ENCODE peak calls at places on chromosomes 7 and 10, in four cellular contexts. One of them, this sample, is unnamed.

GRCh38 chr7:131027287-131027773 is 293.3 kb upstream of the KLF14 start:
- DNase-seq in HepG2: no peak
- DNase-seq in GM12878: no peak
- DNase-seq in WTC11: peak
- DNase-seq in this sample: peak

GRCh38 chr10:15815242-15815885 is 44.9 kb downstream of the MINDY3 start:
- DNase-seq in HepG2: no peak
- DNase-seq in GM12878: no peak
- DNase-seq in WTC11: no peak
- DNase-seq in this sample: no peak

GRCh38 chr7:131489196-131489595 is 67.2 kb downstream of the PODXL start:
- DNase-seq in HepG2: no peak
- DNase-seq in GM12878: no peak
- DNase-seq in WTC11: no peak
- DNase-seq in this sample: no peak

GRCh38 chr10:70265032-70265689 is 18.6 kb downstream of the NPFFR1 start:
- DNase-seq in HepG2: peak
- DNase-seq in GM12878: no peak
- DNase-seq in WTC11: peak
- DNase-seq in this sample: peak

GRCh38 chr10:93818086-93818485 is 60.4 kb downstream of the LGI1 start:
- DNase-seq in HepG2: no peak
- DNase-seq in GM12878: no peak
- DNase-seq in WTC11: no peak
- DNase-seq in this sample: no peak

GRCh38 chr7:95577137-95577536 is 19.2 kb downstream of the PDK4 start:
- DNase-seq in HepG2: no peak
- DNase-seq in GM12878: no peak
- DNase-seq in WTC11: peak
- DNase-seq in this sample: no peak

GRCh38 chr7:157339777-157340677 is 3.2 kb downstream of the DNAJB6 start:
- DNase-seq in HepG2: peak
- DNase-seq in GM12878: no peak
- DNase-seq in WTC11: peak
- DNase-seq in this sample: peak

GRCh38 chr7:131388126-131388525 is 60.5 kb downstream of the MKLN1 start:
- DNase-seq in HepG2: no peak
- DNase-seq in GM12878: no peak
- DNase-seq in WTC11: no peak
- DNase-seq in this sample: no peak

GRCh38 chr7:95473276-95473985 is 12.3 kb upstream of the ASB4 start:
- DNase-seq in HepG2: no peak
- DNase-seq in GM12878: no peak
- DNase-seq in WTC11: no peak
- DNase-seq in this sample: no peak

DNA sequence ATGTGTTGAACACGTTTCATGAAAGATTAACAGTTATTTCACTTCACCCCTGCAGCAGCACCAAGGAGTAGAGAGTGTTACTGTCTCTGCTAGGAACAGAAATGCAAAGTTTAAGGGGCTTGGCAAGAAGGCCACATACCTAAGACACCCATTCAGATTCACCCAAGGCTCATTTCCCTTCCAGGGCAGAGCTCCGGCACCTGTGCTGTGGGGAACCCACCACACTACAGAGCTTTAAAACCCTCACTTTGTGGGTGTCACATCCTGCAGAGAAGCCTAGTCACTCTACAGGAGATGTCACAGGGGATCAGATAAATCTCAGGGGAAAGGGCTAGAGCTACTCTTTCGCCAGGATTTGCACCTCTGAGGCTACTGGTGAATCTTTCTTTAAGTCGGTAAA is 176.1 kb upstream of the KLF6 start:
- DNase-seq in HepG2: no peak
- DNase-seq in GM12878: no peak
- DNase-seq in WTC11: no peak
- DNase-seq in this sample: no peak
- TF ChIP-seq CBFB in HepG2: no peak
- TF ChIP-seq CBFB in GM12878: no peak
- TF ChIP-seq CBFB in WTC11: no peak
- TF ChIP-seq CBFB in this sample: no peak

DNA sequence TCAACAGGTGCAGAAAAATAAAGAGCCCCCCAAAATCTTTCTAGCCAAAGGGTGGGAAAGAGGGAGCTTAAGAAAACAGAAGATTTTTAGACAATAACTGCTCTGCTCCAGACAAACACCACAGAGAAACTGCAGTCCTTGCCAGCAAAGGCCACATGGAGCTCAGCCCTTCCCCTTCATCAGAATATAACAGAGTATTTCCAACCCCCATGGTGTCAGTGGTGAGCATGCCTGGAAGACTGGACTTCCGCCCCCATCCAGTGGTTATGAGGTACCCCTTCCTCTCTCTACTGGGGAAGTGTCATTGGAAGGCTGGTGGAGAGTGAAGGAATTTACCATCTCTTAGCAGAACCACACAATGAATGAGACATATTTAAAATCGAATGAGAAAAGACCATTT is 1007.3 kb upstream of the CELF2 start:
- DNase-seq in HepG2: no peak
- DNase-seq in GM12878: no peak
- DNase-seq in WTC11: no peak
- DNase-seq in this sample: no peak
- TF ChIP-seq CBFB in HepG2: no peak
- TF ChIP-seq CBFB in GM12878: no peak
- TF ChIP-seq CBFB in WTC11: no peak
- TF ChIP-seq CBFB in this sample: no peak

GRCh38 chr7:111516612-111517011 is 45.7 kb downstream of the IMMP2L start:
- DNase-seq in HepG2: no peak
- DNase-seq in GM12878: no peak
- DNase-seq in WTC11: no peak
- DNase-seq in this sample: no peak
- TF ChIP-seq CBFB in HepG2: no peak
- TF ChIP-seq CBFB in GM12878: no peak
- TF ChIP-seq CBFB in WTC11: no peak
- TF ChIP-seq CBFB in this sample: no peak

GRCh38 chr10:30447125-30447799 is 13.3 kb downstream of the MAP3K8 start:
- DNase-seq in HepG2: no peak
- DNase-seq in GM12878: no peak
- DNase-seq in WTC11: no peak
- DNase-seq in this sample: no peak
- TF ChIP-seq CBFB in HepG2: no peak
- TF ChIP-seq CBFB in GM12878: no peak
- TF ChIP-seq CBFB in WTC11: no peak
- TF ChIP-seq CBFB in this sample: no peak

GRCh38 chr10:37384923-37385322 is 259.5 kb downstream of the ANKRD30A start:
- DNase-seq in HepG2: no peak
- DNase-seq in GM12878: no peak
- DNase-seq in WTC11: no peak
- DNase-seq in this sample: no peak

GRCh38 chr10:37390901-37391300 is 265.5 kb downstream of the ANKRD30A start:
- DNase-seq in HepG2: no peak
- DNase-seq in GM12878: no peak
- DNase-seq in WTC11: no peak
- DNase-seq in this sample: no peak
- TF ChIP-seq CBFB in HepG2: no peak
- TF ChIP-seq CBFB in GM12878: no peak
- TF ChIP-seq CBFB in WTC11: no peak
- TF ChIP-seq CBFB in this sample: no peak

GRCh38 chr7:46315891-46316290 is 394.8 kb upstream of the IGFBP3 start:
- DNase-seq in HepG2: no peak
- DNase-seq in GM12878: no peak
- DNase-seq in WTC11: no peak
- DNase-seq in this sample: no peak
- TF ChIP-seq CBFB in HepG2: no peak
- TF ChIP-seq CBFB in GM12878: no peak
- TF ChIP-seq CBFB in WTC11: no peak
- TF ChIP-seq CBFB in this sample: no peak

DNA sequence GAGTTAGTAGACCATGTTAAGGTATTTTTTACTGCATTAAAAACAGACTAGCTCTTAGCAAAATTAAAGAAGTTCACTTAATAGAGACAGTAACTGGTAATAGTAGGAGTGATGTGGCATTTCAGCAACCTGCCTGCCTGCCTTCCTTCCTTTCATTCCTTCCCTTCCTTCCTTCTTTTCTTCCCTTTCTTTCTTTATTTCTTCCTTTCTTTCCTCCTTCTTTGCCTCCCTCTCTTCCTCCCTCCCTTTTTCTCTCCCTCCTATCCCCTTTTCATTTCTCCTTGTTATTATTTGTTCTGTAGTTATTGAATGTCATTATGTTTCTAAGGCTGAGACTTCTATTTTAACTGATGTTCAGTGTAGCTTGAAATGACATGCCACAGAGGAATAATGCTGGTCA is 146.5 kb upstream of the WNT16 start:
- DNase-seq in HepG2: no peak
- DNase-seq in GM12878: no peak
- DNase-seq in WTC11: no peak
- DNase-seq in this sample: no peak
- TF ChIP-seq CBFB in HepG2: no peak
- TF ChIP-seq CBFB in GM12878: no peak
- TF ChIP-seq CBFB in WTC11: no peak
- TF ChIP-seq CBFB in this sample: no peak

GRCh38 chr7:39880556-39880955 is 69.5 kb upstream of the CDK13 start:
- DNase-seq in HepG2: no peak
- DNase-seq in GM12878: no peak
- DNase-seq in WTC11: no peak
- DNase-seq in this sample: no peak
- TF ChIP-seq CBFB in HepG2: no peak
- TF ChIP-seq CBFB in GM12878: no peak
- TF ChIP-seq CBFB in WTC11: no peak
- TF ChIP-seq CBFB in this sample: no peak

GRCh38 chr10:57977262-57977661 is 290.4 kb downstream of the IPMK start:
- DNase-seq in HepG2: no peak
- DNase-seq in GM12878: no peak
- DNase-seq in WTC11: no peak
- DNase-seq in this sample: no peak

GRCh38 chr10:57968328-57969016 is 299.2 kb downstream of the IPMK start:
- DNase-seq in HepG2: no peak
- DNase-seq in GM12878: no peak
- DNase-seq in WTC11: no peak
- DNase-seq in this sample: no peak

GRCh38 chr10:57973451-57973850 is 294.2 kb downstream of the IPMK start:
- DNase-seq in HepG2: no peak
- DNase-seq in GM12878: no peak
- DNase-seq in WTC11: no peak
- DNase-seq in this sample: no peak

DNA sequence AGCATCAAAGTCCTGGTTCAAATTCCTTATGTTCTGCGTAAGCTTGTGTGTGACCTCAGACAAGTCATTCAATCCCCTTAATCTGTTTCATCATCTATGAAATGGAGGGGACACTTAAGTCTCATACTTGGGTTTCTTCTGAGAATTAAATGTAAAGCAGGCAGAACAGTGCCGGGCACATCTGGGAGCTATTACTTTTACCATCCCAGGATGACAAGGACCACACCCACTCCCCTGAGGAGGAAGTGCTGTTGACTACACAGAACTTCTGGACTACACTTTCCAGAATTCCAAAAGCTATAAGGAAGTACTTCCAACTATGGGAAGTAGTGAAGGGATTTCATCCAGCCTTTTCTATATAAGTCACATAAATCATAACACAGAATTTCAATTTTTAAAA is 294.9 kb downstream of the IPMK start:
- DNase-seq in HepG2: no peak
- DNase-seq in GM12878: no peak
- DNase-seq in WTC11: no peak
- DNase-seq in this sample: no peak
- TF ChIP-seq CBFB in HepG2: no peak
- TF ChIP-seq CBFB in GM12878: no peak
- TF ChIP-seq CBFB in WTC11: no peak
- TF ChIP-seq CBFB in this sample: no peak

GRCh38 chr7:25845341-25845923 is 306.6 kb upstream of the NFE2L3 start:
- DNase-seq in HepG2: no peak
- DNase-seq in GM12878: no peak
- DNase-seq in WTC11: no peak
- DNase-seq in this sample: no peak

GRCh38 chr7:25847331-25848070 is 304.5 kb upstream of the NFE2L3 start:
- DNase-seq in HepG2: no peak
- DNase-seq in GM12878: no peak
- DNase-seq in WTC11: no peak
- DNase-seq in this sample: no peak

GRCh38 chr7:25844109-25844915 is 307.7 kb upstream of the NFE2L3 start:
- DNase-seq in HepG2: no peak
- DNase-seq in GM12878: no peak
- DNase-seq in WTC11: no peak
- DNase-seq in this sample: no peak

GRCh38 chr7:25849361-25850184 is 302.4 kb upstream of the NFE2L3 start:
- DNase-seq in HepG2: peak
- DNase-seq in GM12878: no peak
- DNase-seq in WTC11: no peak
- DNase-seq in this sample: peak

GRCh38 chr7:25846722-25847121 is 305.3 kb upstream of the NFE2L3 start:
- DNase-seq in HepG2: no peak
- DNase-seq in GM12878: no peak
- DNase-seq in WTC11: no peak
- DNase-seq in this sample: no peak
- TF ChIP-seq CBFB in HepG2: no peak
- TF ChIP-seq CBFB in GM12878: no peak
- TF ChIP-seq CBFB in WTC11: no peak
- TF ChIP-seq CBFB in this sample: no peak

This sample was measured in K562.